ENCODE peak calls at places on chromosomes 6 and 20, in nine cellular contexts. S is T-helper 9 cell; V is AG09309; Z is left cardiac atrium; T is substantia nigra; C is BJ; G is effector memory CD8-positive, alpha-beta T cell; R is amygdala; L is astrocyte of the cerebellum. Q is an unnamed sample.

GRCh38 chr6:153965996-153966395 is 73.0 kb upstream of the OPRM1 start:
- DNase-seq in T (no peak), C (no peak), R (no peak), V (no peak), S (no peak), Z (no peak), G (no peak), L (peak; percentile 74), Q (no peak)

GRCh38 chr6:17589402-17590116 is 10.5 kb upstream of the FAM8A1 start:
- DNase-seq in G (no peak), R (no peak), C (peak; percentile 33), L (peak; percentile 55), Z (no peak), S (no peak), V (peak; percentile 60), T (no peak), Q (no peak)

GRCh38 chr20:5513975-5514516 is 197.3 kb upstream of the PROKR2 start:
- DNase-seq in G (no peak), R (no peak), C (peak; percentile 9), Z (no peak), S (no peak), V (no peak), L (no peak), T (no peak), Q (no peak)

GRCh38 chr20:60062431-60063336 is 104.5 kb downstream of the CDH26 start:
- DNase-seq in R (no peak), S (no peak), G (no peak), L (peak; percentile 71), C (peak; percentile 91), Z (no peak), T (peak; percentile 19), V (peak; percentile 82), Q (no peak)

GRCh38 chr6:31130751-31131150 is 8.1 kb downstream of the PSORS1C2 start:
- DNase-seq in R (no peak), L (no peak), G (no peak), T (no peak), Z (no peak), S (no peak), V (no peak), C (no peak), Q (no peak)

GRCh38 chr6:56359201-56359899 is 112.0 kb upstream of the COL21A1 start:
- DNase-seq in S (peak; percentile 29), Z (peak; percentile 39), R (peak; percentile 7), L (peak; percentile 74), C (no peak), V (no peak), G (peak; percentile 11), T (peak; percentile 15), Q (peak; percentile 84)

GRCh38 chr6:169490830-169491229 is 211.0 kb downstream of the WDR27 start:
- DNase-seq in T (no peak), R (no peak), L (no peak), V (peak; percentile 40), G (no peak), Z (no peak), C (no peak), S (no peak), Q (no peak)

GRCh38 chr20:38304845-38305447 is 990 bp downstream of the BPI start:
- DNase-seq in L (no peak), S (no peak), G (no peak), R (no peak), C (no peak), Z (peak; percentile 40), V (no peak), T (no peak), Q (no peak)

GRCh38 chr20:10537850-10538480 is 102.9 kb downstream of the SLX4IP start:
- DNase-seq in G (no peak), S (no peak), V (no peak), C (no peak), T (no peak), L (peak; percentile 69), R (no peak), Z (no peak), Q (no peak)

GRCh38 chr6:140051521-140052455 is 677.3 kb upstream of the CITED2 start:
- DNase-seq in L (peak; percentile 60), T (no peak), V (peak; percentile 93), S (no peak), R (no peak), G (no peak), Z (no peak), C (peak; percentile 95), Q (no peak)

GRCh38 chr6:43436577-43437282 is 9.4 kb downstream of the ABCC10 start:
- DNase-seq in C (peak; percentile 44), G (no peak), T (no peak), S (no peak), L (peak; percentile 66), R (no peak), Z (no peak), V (no peak), Q (no peak)

GRCh38 chr6:17831135-17831534 is 124.4 kb upstream of the NUP153 start:
- DNase-seq in L (peak; percentile 68), T (no peak), R (no peak), Z (no peak), C (peak; percentile 48), S (no peak), V (peak; percentile 58), G (no peak), Q (no peak)

GRCh38 chr6:54737247-54737646 is 109.3 kb upstream of the FAM83B start:
- DNase-seq in L (no peak), C (no peak), S (no peak), V (no peak), G (no peak), Z (no peak), T (no peak), R (no peak), Q (no peak)

GRCh38 chr6:56692586-56693245 is 50.0 kb upstream of the DST start:
- DNase-seq in Z (no peak), S (no peak), R (peak; percentile 21), T (no peak), C (no peak), L (no peak), V (no peak), G (no peak), Q (no peak)

GRCh38 chr20:13554706-13555105 is 84.0 kb downstream of the TASP1 start:
- DNase-seq in G (no peak), C (no peak), L (no peak), R (no peak), T (no peak), V (no peak), S (no peak), Z (no peak), Q (no peak)

GRCh38 chr20:44460795-44461141 is 14.9 kb upstream of the TTPAL start:
- DNase-seq in V (no peak), S (no peak), G (no peak), C (no peak), L (peak; percentile 16), R (no peak), T (no peak), Z (no peak), Q (no peak)

GRCh38 chr6:34227656-34228421 is 8.8 kb upstream of the HMGA1 start:
- DNase-seq in L (no peak), C (no peak), V (no peak), R (no peak), G (no peak), S (no peak), Z (no peak), T (no peak), Q (no peak)

GRCh38 chr6:157791461-157791860 is 31.6 kb upstream of the SNX9 start:
- DNase-seq in S (no peak), R (no peak), Z (no peak), G (no peak), V (no peak), T (no peak), C (no peak), L (no peak), Q (no peak)

GRCh38 chr6:11700118-11700718 is 78.4 kb downstream of the ADTRP start:
- DNase-seq in R (no peak), C (no peak), G (peak; percentile 6), T (no peak), L (peak; percentile 54), Z (no peak), V (no peak), S (no peak), Q (no peak)

GRCh38 chr6:166763606-166764472 is 136.8 kb upstream of the RPS6KA2 start:
- DNase-seq in C (no peak), T (no peak), V (no peak), S (no peak), G (no peak), R (no peak), L (no peak), Z (no peak), Q (no peak)

GRCh38 chr6:108074359-108075144 is at the start of gene OSTM1:
- DNase-seq in V (peak; percentile 23), Z (peak; percentile 92), S (peak; percentile 92), T (peak; percentile 79), R (peak; percentile 74), L (peak; percentile 61), G (peak; percentile 93), C (peak; percentile 20), Q (peak; percentile 86)

GRCh38 chr6:138485005-138485545 is 14.2 kb downstream of the NHSL1 start:
- DNase-seq in S (no peak), R (no peak), V (no peak), G (no peak), L (no peak), T (no peak), Z (no peak), C (no peak), Q (no peak)

GRCh38 chr6:114042267-114043075 is 71.5 kb upstream of the HDAC2 start:
- DNase-seq in G (no peak), C (no peak), S (no peak), Z (no peak), L (no peak), T (no peak), R (no peak), V (no peak), Q (no peak)

GRCh38 chr6:111551521-111552231 is 54.0 kb downstream of the TRAF3IP2 start:
- DNase-seq in S (no peak), T (no peak), Z (no peak), G (no peak), C (no peak), L (no peak), R (no peak), V (no peak), Q (no peak)

GRCh38 chr6:53197553-53197952 is 48.9 kb upstream of the GCM1 start:
- DNase-seq in C (no peak), Z (no peak), T (no peak), L (no peak), G (no peak), R (no peak), S (no peak), V (no peak), Q (no peak)

GRCh38 chr20:57654998-57655811 is 35.0 kb upstream of the ZBP1 start:
- DNase-seq in G (no peak), C (no peak), Z (no peak), V (no peak), T (no peak), S (no peak), L (no peak), R (no peak), Q (peak; percentile 54)

Q was measured in right atrium auricular region.